ENCODE peak calls at places on chromosomes 5 and 9, in ten cellular contexts. G is adrenal gland; C is LoVo; H is ACHN; D is NCI-H1105 treated with DMSO at 0.1 percent for 48 hours; R is activated T-helper 1 cell treated with Interleukin-2 at 50 U/mL for 16 hours; W is stimulated activated CD8-positive, alpha-beta memory T cell treated with anti-CD3 and anti-CD28 coated beads, Interleukin-4, amount 100 ng/mL, for 1 hour; P is fibroblast of pulmonary artery; A is suprapubic skin; I is stimulated activated CD4-positive, alpha-beta T cell treated with anti-CD3 and anti-CD28 coated beads, Interleukin-2, amount 100 ng/mL, for 24 hours. L is an unnamed sample.

GRCh38 chr9:35538361-35539234 is 48.7 kb downstream of the RUSC2 start:
- DNase-seq in G (peak), C (no peak), H (no peak), D (no peak), R (no peak), W (no peak), P (peak), A (peak), I (no peak), L (no peak)

GRCh38 chr9:12464910-12465512 is 228.2 kb upstream of the TYRP1 start:
- DNase-seq in G (no peak), C (peak), H (peak), D (peak), R (no peak), W (no peak), P (peak), A (no peak), I (no peak), L (no peak)

GRCh38 chr5:172931001-172931536 is 28.2 kb upstream of the RPL26L1 start:
- DNase-seq in G (peak), C (no peak), H (peak), D (no peak), R (no peak), W (no peak), P (peak), A (no peak), I (no peak), L (peak)

GRCh38 chr9:107547772-107548297 is 58.3 kb upstream of the KLF4 start:
- DNase-seq in G (peak), C (no peak), H (no peak), D (no peak), R (no peak), W (no peak), P (no peak), A (no peak), I (no peak), L (no peak)

GRCh38 chr5:6673031-6673430 is 39.8 kb downstream of the SRD5A1 start:
- DNase-seq in G (no peak), C (no peak), H (no peak), D (no peak), R (no peak), W (no peak), P (no peak), A (no peak), I (no peak), L (no peak)

GRCh38 chr9:81902601-81903000 is 25.6 kb upstream of the SPATA31D4 start:
- DNase-seq in G (no peak), C (no peak), H (no peak), D (no peak), R (no peak), W (no peak), P (peak), A (no peak), I (no peak), L (no peak)

GRCh38 chr9:133707761-133708122 is 30.4 kb downstream of the SARDH start:
- DNase-seq in G (peak), C (no peak), H (no peak), D (no peak), R (no peak), W (no peak), P (no peak), A (no peak), I (no peak), L (no peak)

GRCh38 chr5:112668016-112668415 is 69.7 kb upstream of the APC start:
- DNase-seq in G (no peak), C (no peak), H (no peak), D (no peak), R (no peak), W (no peak), P (no peak), A (no peak), I (no peak), L (no peak)

GRCh38 chr9:69637801-69638200 is 34.4 kb downstream of the APBA1 start:
- DNase-seq in G (no peak), C (no peak), H (no peak), D (no peak), R (no peak), W (no peak), P (peak), A (no peak), I (no peak), L (no peak)

GRCh38 chr9:82488319-82488701 is 499.7 kb downstream of the SPATA31D1 start:
- DNase-seq in G (no peak), C (no peak), H (no peak), D (no peak), R (no peak), W (no peak), P (peak), A (no peak), I (no peak), L (no peak)

GRCh38 chr9:116269250-116269649 is 115.7 kb downstream of the PAPPA start:
- DNase-seq in G (no peak), C (no peak), H (no peak), D (no peak), R (no peak), W (no peak), P (peak), A (no peak), I (no peak), L (no peak)

GRCh38 chr9:137350696-137351584 is 48.9 kb upstream of the NRARP start:
- DNase-seq in G (no peak), C (no peak), H (no peak), D (no peak), R (no peak), W (no peak), P (no peak), A (no peak), I (no peak), L (no peak)

GRCh38 chr9:118271936-118272335 is 567.7 kb downstream of the TLR4 start:
- DNase-seq in G (no peak), C (no peak), H (no peak), D (no peak), R (no peak), W (no peak), P (no peak), A (no peak), I (no peak), L (no peak)

GRCh38 chr5:160390787-160391696 is 8.8 kb downstream of the FAM200C start:
- DNase-seq in G (no peak), C (peak), H (peak), D (no peak), R (no peak), W (no peak), P (peak), A (no peak), I (no peak), L (peak)

GRCh38 chr5:152170350-152170749 is 234.7 kb downstream of the NMUR2 start:
- DNase-seq in G (peak), C (no peak), H (no peak), D (peak), R (no peak), W (no peak), P (no peak), A (no peak), I (no peak), L (no peak)

GRCh38 chr9:32247173-32247572 is 137.3 kb upstream of the ACO1 start:
- DNase-seq in G (peak), C (no peak), H (no peak), D (no peak), R (no peak), W (no peak), P (no peak), A (no peak), I (no peak), L (no peak)

GRCh38 chr9:84782228-84782866 is 112.8 kb downstream of the NTRK2 start:
- DNase-seq in G (no peak), C (no peak), H (no peak), D (no peak), R (no peak), W (no peak), P (peak), A (no peak), I (no peak), L (no peak)

GRCh38 chr9:76323481-76323880 is 70.7 kb downstream of the RFK start:
- DNase-seq in G (no peak), C (peak), H (no peak), D (no peak), R (no peak), W (no peak), P (no peak), A (no peak), I (no peak), L (no peak)

GRCh38 chr5:157370967-157371366 is 89.0 kb upstream of the NIPAL4 start:
- DNase-seq in G (no peak), C (no peak), H (no peak), D (no peak), R (no peak), W (no peak), P (no peak), A (no peak), I (no peak), L (no peak)

GRCh38 chr5:107455111-107455544 is 215.6 kb downstream of the EFNA5 start:
- DNase-seq in G (no peak), C (peak), H (peak), D (no peak), R (no peak), W (no peak), P (no peak), A (no peak), I (no peak), L (peak)

GRCh38 chr5:79535477-79536192 is 21.7 kb upstream of the HOMER1 start:
- DNase-seq in G (no peak), C (no peak), H (no peak), D (no peak), R (no peak), W (no peak), P (no peak), A (no peak), I (no peak), L (no peak)

GRCh38 chr5:100668511-100668910 is 133.3 kb downstream of the FAM174A start:
- DNase-seq in G (no peak), C (no peak), H (peak), D (no peak), R (no peak), W (no peak), P (peak), A (no peak), I (no peak), L (no peak)

GRCh38 chr9:137262909-137263285 is 7.8 kb downstream of the NELFB start:
- DNase-seq in G (no peak), C (no peak), H (no peak), D (no peak), R (no peak), W (no peak), P (no peak), A (no peak), I (no peak), L (no peak)

GRCh38 chr5:77174526-77174925 is 36.0 kb upstream of the PDE8B start:
- DNase-seq in G (no peak), C (no peak), H (no peak), D (no peak), R (no peak), W (no peak), P (no peak), A (no peak), I (no peak), L (no peak)

GRCh38 chr9:5178126-5178805 is 7.2 kb downstream of the INSL6 start:
- DNase-seq in G (no peak), C (no peak), H (no peak), D (no peak), R (no peak), W (no peak), P (no peak), A (no peak), I (no peak), L (no peak)

GRCh38 chr5:82106207-82106606 is 134.4 kb downstream of the ATG10 start:
- DNase-seq in G (no peak), C (no peak), H (peak), D (no peak), R (no peak), W (no peak), P (no peak), A (no peak), I (no peak), L (no peak)

GRCh38 chr5:153938131-153938842 is 100.4 kb downstream of the FAM114A2 start:
- DNase-seq in G (no peak), C (no peak), H (no peak), D (no peak), R (no peak), W (no peak), P (no peak), A (no peak), I (no peak), L (no peak)

L was measured in Caki2.